ENCODE peak calls at places on chromosomes 3 and 15, in seven cellular contexts. I is posterior cingulate gyrus; J is NCI-H2029; T is stimulated activated CD8-positive, alpha-beta memory T cell treated with anti-CD3 and anti-CD28 coated beads, Interleukin-15, amount 100 ng/mL, for 1 hour; A is NCI-H345; L is thoracic aorta; F is HCEC 1CT. G is an unnamed sample.

GRCh38 chr3:97736928-97737327 is 27.6 kb upstream of the ARL6 start:
- DNase-seq in J (no peak), I (no peak), L (no peak), T (no peak), F (no peak), A (no peak), G (no peak)

GRCh38 chr3:36172699-36173098 is 207.6 kb upstream of the STAC start:
- DNase-seq in I (no peak), T (no peak), J (peak; percentile 22), L (no peak), A (no peak), F (no peak), G (no peak)

GRCh38 chr15:45064386-45064785 is 41.4 kb downstream of the SORD start:
- DNase-seq in T (no peak), L (no peak), A (no peak), F (no peak), J (no peak), I (no peak), G (no peak)

GRCh38 chr3:143002727-143003126 is 1.4 kb downstream of the U2SURP start:
- DNase-seq in F (no peak), A (no peak), I (no peak), T (no peak), J (no peak), L (no peak), G (no peak)

GRCh38 chr3:127701281-127701792 is 28.6 kb downstream of the ABTB1 start:
- DNase-seq in A (no peak), T (no peak), L (no peak), I (peak; percentile 59), J (no peak), F (no peak), G (peak; percentile 61)

GRCh38 chr15:99305761-99306505 is 54.7 kb downstream of the LRRC28 start:
- DNase-seq in I (no peak), L (peak; percentile 33), A (peak; percentile 35), J (peak; percentile 32), T (no peak), F (peak; percentile 81), G (peak; percentile 89)

GRCh38 chr15:31158858-31159569 is 57.5 kb upstream of the TRPM1 start:
- DNase-seq in L (no peak), I (no peak), T (no peak), F (no peak), A (no peak), J (no peak), G (no peak)

GRCh38 chr3:124781706-124782376 is 51.6 kb downstream of the UMPS start:
- DNase-seq in T (no peak), L (no peak), A (no peak), F (no peak), J (no peak), I (no peak), G (no peak)

GRCh38 chr3:183537295-183537730 is 18.2 kb downstream of the KLHL6 start:
- DNase-seq in T (no peak), F (peak; percentile 7), L (no peak), J (no peak), I (no peak), A (no peak), G (peak; percentile 56)

G was measured in tibial artery.